ENCODE peak calls at places on chromosomes 13 and 19, in seven cellular contexts. K is stomach, P is GM23338, F is HL-60, V is Panc1, D is endothelial cell of umbilical vein, W is prostate gland. Z is an unnamed sample.

GRCh38 chr13:114112231-114112825 is 20.1 kb downstream of the RASA3 start:
- DNase-seq in W (no peak), K (no peak), P (no peak), V (no peak), D (no peak), F (no peak), Z (peak)

GRCh38 chr13:44131069-44131614 is 242.5 kb upstream of the SERP2 start:
- DNase-seq in K (no peak), F (no peak), P (no peak), W (no peak), V (no peak), D (no peak), Z (no peak)

GRCh38 chr13:43316997-43317396 is 293.6 kb downstream of the DNAJC15 start:
- DNase-seq in P (peak), V (no peak), F (peak), D (peak), W (peak), K (no peak), Z (peak)

GRCh38 chr19:3656747-3657394 is 30.3 kb upstream of the CACTIN start:
- DNase-seq in F (no peak), K (no peak), D (no peak), W (no peak), P (no peak), V (no peak), Z (no peak)

GRCh38 chr19:51978882-51979281 is 7.8 kb downstream of the ZNF350 start:
- DNase-seq in W (no peak), D (no peak), K (no peak), F (peak), V (no peak), P (no peak), Z (no peak)

GRCh38 chr13:98755116-98755515 is 2.6 kb upstream of the SLC15A1 start:
- DNase-seq in P (no peak), F (no peak), V (no peak), K (no peak), D (no peak), W (no peak), Z (no peak)

GRCh38 chr19:29404951-29405727 is 120.7 kb upstream of the VSTM2B start:
- DNase-seq in P (peak), W (no peak), V (no peak), F (no peak), K (no peak), D (no peak), Z (no peak)

GRCh38 chr19:40691421-40692211 is 1.2 kb upstream of the NUMBL start:
- DNase-seq in D (no peak), K (no peak), W (no peak), V (no peak), P (peak), F (no peak), Z (no peak)

GRCh38 chr13:66774046-66774445 is 456.1 kb downstream of the PCDH9 start:
- DNase-seq in W (no peak), P (no peak), V (no peak), D (no peak), K (no peak), F (no peak), Z (no peak)

GRCh38 chr13:93233997-93234416 is 7.4 kb downstream of the GPC6 start:
- DNase-seq in F (no peak), V (no peak), D (no peak), K (no peak), P (peak), W (no peak), Z (no peak)

GRCh38 chr13:44575741-44576395 is at the start of gene TSC22D1:
- DNase-seq in K (peak), W (peak), D (peak), F (peak), V (no peak), P (peak), Z (peak)

GRCh38 chr19:15371119-15371518 is 8.5 kb downstream of the AKAP8 start:
- DNase-seq in F (no peak), W (no peak), P (no peak), K (no peak), D (no peak), V (no peak), Z (no peak)

DNA sequence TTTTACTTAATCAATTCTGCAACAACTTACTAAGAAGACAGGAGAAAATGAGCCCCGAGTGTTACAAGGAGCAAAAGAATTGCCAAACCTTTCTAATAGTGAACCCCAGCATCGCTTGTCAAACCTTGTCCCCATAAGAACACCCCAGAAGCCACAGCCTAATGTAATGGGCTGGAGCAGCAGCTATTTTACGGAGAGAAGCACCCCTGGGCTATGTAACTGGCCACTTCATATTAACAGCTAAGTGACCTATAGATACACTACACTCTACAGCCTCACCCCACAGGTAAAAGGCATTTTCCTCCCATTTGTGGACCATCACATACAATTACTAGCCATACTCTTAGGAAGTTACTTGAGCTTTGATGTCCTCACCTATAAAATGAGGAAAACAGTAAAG is 27.3 kb upstream of the CPB2 start:
- DNase-seq in V (no peak), K (no peak), P (no peak), F (no peak), D (no peak), W (no peak), Z (no peak)
- TF ChIP-seq POLR2AphosphoS5 in V (no peak), K (no peak), P (no peak), F (no peak), D (no peak), W (no peak), Z (no peak)

GRCh38 chr19:18322759-18323460 is at the start of gene LSM4:
- DNase-seq in K (peak), D (peak), V (peak), W (peak), F (peak), P (peak), Z (peak)
- TF ChIP-seq POLR2AphosphoS5 in K (peak), D (no peak), V (peak), W (peak), F (peak), P (peak), Z (peak)

DNA sequence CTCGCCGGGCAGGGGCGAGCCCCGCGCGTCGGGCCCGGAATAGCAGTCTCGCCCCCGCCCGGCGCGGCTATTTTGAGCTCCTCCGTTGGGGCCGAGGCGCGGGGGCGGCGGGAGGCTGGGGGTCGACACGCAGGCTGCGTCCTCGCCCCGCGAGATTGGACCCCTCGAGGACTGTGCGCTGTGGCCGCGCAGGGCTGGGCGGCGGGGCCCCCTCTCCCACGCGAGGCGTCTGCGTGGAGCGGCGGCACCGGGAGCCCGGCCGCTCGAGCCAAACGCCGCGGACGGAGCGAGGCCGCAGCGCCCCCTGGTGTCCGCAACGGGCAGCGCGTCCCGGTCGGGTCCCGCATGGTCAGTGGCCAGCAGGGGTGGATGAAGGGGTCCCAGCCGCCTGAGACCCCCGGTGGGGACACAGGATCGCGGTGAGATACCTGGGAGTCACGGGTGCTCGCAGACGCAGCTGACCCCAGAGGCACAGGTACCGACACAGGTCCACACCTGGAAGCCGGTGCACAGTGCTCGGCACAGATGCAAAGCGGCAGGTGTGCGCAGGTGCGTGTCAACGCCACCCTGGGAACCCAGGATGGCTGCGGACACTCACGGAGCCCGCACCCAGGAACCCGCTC is 2.2 kb upstream of the CIRBP start:
- DNase-seq in D (peak), K (peak), F (peak), P (peak), V (no peak), W (peak), Z (peak)
- TF ChIP-seq POLR2AphosphoS5 in D (no peak), K (peak), F (no peak), P (no peak), V (no peak), W (no peak), Z (no peak)

DNA sequence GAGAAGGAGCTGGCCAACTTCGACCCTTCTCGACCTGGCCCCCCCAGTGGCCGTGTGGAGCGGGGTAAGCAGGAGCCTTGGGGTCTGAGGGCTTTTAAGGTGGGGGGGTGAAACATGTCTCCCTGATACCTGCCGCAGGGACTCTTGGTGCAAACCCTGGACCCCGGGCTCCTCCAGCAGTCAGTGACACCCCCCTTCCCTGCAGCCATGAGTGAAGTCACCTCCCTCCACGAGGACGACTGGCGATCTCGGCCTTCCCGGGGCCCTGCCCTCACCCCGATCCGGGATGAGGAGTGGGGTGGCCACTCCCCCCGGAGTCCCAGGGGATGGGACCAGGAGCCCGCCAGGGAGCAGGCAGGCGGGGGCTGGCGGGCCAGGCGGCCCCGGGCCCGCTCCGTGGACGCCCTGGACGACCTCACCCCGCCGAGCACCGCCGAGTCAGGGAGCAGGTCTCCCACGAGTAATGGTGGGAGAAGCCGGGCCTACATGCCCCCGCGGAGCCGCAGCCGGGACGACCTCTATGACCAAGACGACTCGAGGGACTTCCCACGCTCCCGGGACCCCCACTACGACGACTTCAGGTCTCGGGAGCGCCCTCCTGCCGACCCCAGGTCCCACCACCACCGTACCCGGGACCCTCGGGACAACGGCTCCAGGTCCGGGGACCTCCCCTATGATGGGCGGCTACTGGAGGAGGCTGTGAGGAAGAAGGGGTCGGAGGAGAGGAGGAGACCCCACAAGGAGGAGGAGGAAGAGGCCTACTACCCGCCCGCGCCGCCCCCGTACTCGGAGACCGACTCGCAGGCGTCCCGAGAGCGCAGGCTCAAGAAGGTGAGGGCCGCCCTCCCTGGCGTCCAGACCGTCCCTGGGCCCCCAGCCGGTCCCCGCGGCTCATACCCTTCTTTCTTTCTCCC is 1.6 kb upstream of the USF2 start:
- DNase-seq in P (peak), W (peak), D (peak), F (no peak), K (no peak), V (no peak), Z (peak)
- TF ChIP-seq POLR2AphosphoS5 in P (no peak), W (no peak), D (no peak), F (peak), K (no peak), V (peak), Z (no peak)

Z was measured in sigmoid colon.